ENCODE peak calls at places on chromosomes 5 and 9, in seven cellular contexts. T is effector memory CD8-positive, alpha-beta T cell; X is stimulated activated CD4-positive, alpha-beta T cell treated with anti-CD3 and anti-CD28 coated beads, Interleukin-2, amount 100 ng/mL, for 48 hours; Q is mesenchymal stem cell; E is endothelial cell; N is stomach; G is HFF-Myc. Y is an unnamed sample.

GRCh38 chr5:169808118-169808581 is 171.1 kb downstream of the DOCK2 start:
- DNase-seq in T (no peak), X (no peak), Q (no peak), E (no peak), N (no peak), G (no peak), Y (no peak)

GRCh38 chr5:58444805-58445204 is 15.1 kb downstream of the PLK2 start:
- DNase-seq in T (no peak), X (no peak), Q (no peak), E (no peak), N (no peak), G (no peak), Y (no peak)

GRCh38 chr5:169067641-169068316 is 233.2 kb downstream of the SLIT3 start:
- DNase-seq in T (no peak), X (no peak), Q (no peak), E (no peak), N (no peak), G (no peak), Y (no peak)

GRCh38 chr9:108087781-108088180 is 598.2 kb upstream of the KLF4 start:
- DNase-seq in T (no peak), X (no peak), Q (no peak), E (no peak), N (no peak), G (no peak), Y (peak)

GRCh38 chr9:108271646-108272349 is 584.0 kb downstream of the ACTL7B start:
- DNase-seq in T (no peak), X (no peak), Q (peak), E (no peak), N (peak), G (peak), Y (peak)

GRCh38 chr5:129905467-129906176 is 1.4 kb downstream of the CHSY3 start:
- DNase-seq in T (no peak), X (no peak), Q (peak), E (peak), N (no peak), G (no peak), Y (no peak)

GRCh38 chr5:5183933-5184332 is 43.8 kb downstream of the ADAMTS16 start:
- DNase-seq in T (no peak), X (no peak), Q (no peak), E (no peak), N (no peak), G (no peak), Y (no peak)

GRCh38 chr5:103425686-103426454 is 136.7 kb downstream of the NUDT12 start:
- DNase-seq in T (no peak), X (no peak), Q (peak), E (no peak), N (no peak), G (no peak), Y (no peak)

GRCh38 chr9:137800196-137801022 is 77.2 kb upstream of the CACNA1B start:
- DNase-seq in T (no peak), X (no peak), Q (no peak), E (no peak), N (no peak), G (no peak), Y (no peak)

GRCh38 chr5:60248900-60249299 is 355.4 kb upstream of the PDE4D start:
- DNase-seq in T (no peak), X (no peak), Q (no peak), E (no peak), N (no peak), G (no peak), Y (no peak)

GRCh38 chr9:130731355-130731754 is 37.8 kb downstream of the EXOSC2 start:
- DNase-seq in T (no peak), X (no peak), Q (no peak), E (no peak), N (no peak), G (no peak), Y (peak)

GRCh38 chr5:171816666-171817065 is 31.0 kb downstream of the SMIM23 start:
- DNase-seq in T (no peak), X (no peak), Q (no peak), E (no peak), N (no peak), G (no peak), Y (no peak)

GRCh38 chr5:146041180-146041789 is 64.1 kb downstream of the PLAC8L1 start:
- DNase-seq in T (no peak), X (no peak), Q (peak), E (no peak), N (no peak), G (no peak), Y (no peak)

GRCh38 chr5:73126381-73126780 is 6.0 kb downstream of the TMEM171 start:
- DNase-seq in T (no peak), X (no peak), Q (no peak), E (no peak), N (no peak), G (no peak), Y (no peak)

GRCh38 chr5:33565304-33565703 is 124.5 kb downstream of the TARS1 start:
- DNase-seq in T (no peak), X (no peak), Q (no peak), E (no peak), N (no peak), G (no peak), Y (no peak)

GRCh38 chr5:132060501-132061161 is at the start of gene IL3:
- DNase-seq in T (no peak), X (no peak), Q (no peak), E (no peak), N (no peak), G (no peak), Y (no peak)

Y was measured in NCI-H146.